ENCODE peak calls at places on chromosomes 6 and 20, in seven cellular contexts. W, B, G, H, J, A and I are unnamed samples.

GRCh38 chr20:23294166-23294565 is 56.4 kb upstream of the NXT1 start:
- DNase-seq in B (no peak), G (no peak), W (no peak), A (no peak), H (no peak), J (no peak), I (no peak)

GRCh38 chr20:31860431-31861345 is 9.6 kb downstream of the DUSP15 start:
- DNase-seq in H (peak; percentile 35), W (no peak), B (no peak), J (no peak), G (no peak), A (no peak), I (no peak)

GRCh38 chr6:140124498-140124897 is 750.0 kb upstream of the CITED2 start:
- DNase-seq in A (no peak), W (no peak), H (no peak), G (no peak), J (no peak), B (peak; percentile 9), I (no peak)

GRCh38 chr6:97621111-97621510 is 338.1 kb upstream of the MMS22L start:
- DNase-seq in A (no peak), B (no peak), H (no peak), G (no peak), W (no peak), J (no peak), I (no peak)

GRCh38 chr6:45728674-45729073 is 287.0 kb downstream of the CLIC5 start:
- DNase-seq in H (no peak), B (no peak), J (no peak), W (no peak), A (no peak), G (no peak), I (no peak)

GRCh38 chr20:41411458-41411857 is 44.8 kb upstream of the EMILIN3 start:
- DNase-seq in J (no peak), B (no peak), H (no peak), G (no peak), W (no peak), A (no peak), I (no peak)

GRCh38 chr6:122564230-122564629 is 46.0 kb upstream of the PKIB start:
- DNase-seq in A (no peak), H (no peak), G (no peak), J (no peak), B (no peak), W (no peak), I (no peak)

GRCh38 chr6:593139-593906 is 63.6 kb downstream of the HUS1B start:
- DNase-seq in G (peak; percentile 13), J (peak; percentile 52), H (peak; percentile 61), A (no peak), W (peak; percentile 44), B (peak; percentile 56), I (no peak)

GRCh38 chr6:118903134-118903533 is 9.2 kb downstream of the ASF1A start:
- DNase-seq in J (peak; percentile 8), A (no peak), H (no peak), G (no peak), W (no peak), B (no peak), I (no peak)

GRCh38 chr20:51454250-51454865 is 88.2 kb downstream of the NFATC2 start:
- DNase-seq in G (no peak), J (no peak), H (no peak), B (no peak), A (no peak), W (no peak), I (no peak)

GRCh38 chr6:138655828-138656227 is 117.7 kb upstream of the CCDC28A start:
- DNase-seq in H (no peak), A (no peak), W (no peak), B (no peak), J (no peak), G (no peak), I (no peak)

GRCh38 chr6:108914235-108915022 is 66.2 kb downstream of the ARMC2 start:
- DNase-seq in A (no peak), H (peak; percentile 73), W (peak; percentile 32), B (peak; percentile 52), J (peak; percentile 37), G (no peak), I (peak; percentile 15)

GRCh38 chr6:38415231-38416005 is 224.3 kb downstream of the BTBD9 start:
- DNase-seq in A (no peak), H (no peak), B (no peak), W (no peak), G (no peak), J (no peak), I (no peak)

GRCh38 chr6:22036267-22036666 is 260.6 kb downstream of the PRL start:
- DNase-seq in W (peak; percentile 74), J (peak; percentile 9), B (peak; percentile 49), G (peak; percentile 64), H (no peak), A (peak; percentile 34), I (peak; percentile 9)

GRCh38 chr20:36082516-36082915 is 72.0 kb upstream of the EPB41L1 start:
- DNase-seq in G (no peak), B (no peak), J (no peak), A (no peak), H (no peak), W (no peak), I (no peak)

GRCh38 chr6:21594427-21595264 is 1.1 kb downstream of the SOX4 start:
- DNase-seq in H (no peak), J (peak; percentile 59), B (peak; percentile 29), A (no peak), W (no peak), G (no peak), I (no peak)

GRCh38 chr6:15626878-15627683 is 35.7 kb downstream of the DTNBP1 start:
- DNase-seq in H (peak; percentile 25), A (no peak), J (peak; percentile 32), W (no peak), G (no peak), B (no peak), I (no peak)

GRCh38 chr6:77740380-77740779 is 87.5 kb downstream of the MEI4 start:
- DNase-seq in J (peak; percentile 11), G (no peak), W (peak; percentile 19), H (peak; percentile 16), B (peak; percentile 18), A (no peak), I (no peak)

GRCh38 chr20:61331542-61331941 is 79.5 kb downstream of the CDH4 start:
- DNase-seq in B (no peak), J (peak; percentile 32), W (no peak), A (no peak), G (no peak), H (no peak), I (no peak)

GRCh38 chr6:107704377-107705013 is 119.6 kb downstream of the SCML4 start:
- DNase-seq in W (peak; percentile 18), A (no peak), H (peak; percentile 63), J (peak; percentile 69), G (no peak), B (peak; percentile 29), I (peak; percentile 27)

GRCh38 chr6:22925920-22926587 is 356.7 kb downstream of the HDGFL1 start:
- DNase-seq in G (no peak), A (no peak), J (no peak), W (no peak), H (no peak), B (no peak), I (no peak)

GRCh38 chr6:169714178-169714577 is 10.1 kb downstream of the PHF10 start:
- DNase-seq in G (no peak), B (no peak), H (no peak), W (no peak), A (no peak), J (no peak), I (no peak)

DNA sequence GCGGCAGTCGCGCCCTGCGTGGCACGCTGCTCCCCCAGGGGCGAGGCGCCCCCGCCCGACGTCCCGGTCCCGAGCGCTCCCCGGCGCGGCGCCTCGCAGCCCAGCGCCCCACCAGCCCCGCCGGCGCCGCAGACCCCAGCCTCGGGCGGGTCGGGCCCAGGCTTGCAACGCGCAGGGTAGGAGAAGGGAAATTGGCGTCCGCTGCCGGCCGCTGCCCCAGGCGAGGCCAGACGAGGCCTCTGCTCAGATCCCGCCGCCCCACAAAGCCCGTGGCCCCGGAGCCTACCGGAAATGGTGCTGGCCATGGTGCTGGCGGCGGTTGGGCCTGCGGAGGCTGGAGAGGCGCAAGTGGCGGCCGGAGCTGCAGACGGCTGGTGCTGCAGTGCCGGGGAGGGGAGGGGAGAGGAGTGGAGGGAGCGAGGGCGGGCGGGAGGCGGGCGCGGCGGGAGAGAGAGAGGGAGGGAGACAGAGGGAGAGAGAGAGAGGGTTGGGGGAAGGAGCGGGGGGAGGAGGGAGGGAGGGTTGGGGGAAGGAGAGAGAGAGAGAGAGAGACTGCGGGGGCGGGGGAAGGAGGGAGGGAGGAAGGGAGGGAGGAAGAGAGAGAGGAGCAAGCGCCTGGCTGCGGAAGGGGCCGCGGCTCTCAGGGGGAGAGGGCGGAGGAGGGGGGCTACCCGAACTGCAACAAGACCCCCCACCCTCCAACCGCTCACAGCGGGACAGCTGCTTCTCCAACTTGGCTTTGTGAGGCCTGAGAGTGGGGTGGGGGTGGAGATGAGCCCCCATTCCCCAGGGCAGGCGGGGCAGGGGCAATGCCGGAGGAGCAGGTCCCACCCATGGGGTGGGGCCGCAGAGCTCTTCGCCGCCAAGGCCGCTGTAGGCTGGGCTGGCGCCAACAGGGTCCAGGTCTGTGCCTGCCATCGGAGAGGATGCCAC is at the start of gene STMN3:
- DNase-seq in B (peak; percentile 82), H (peak; percentile 79), G (no peak), A (no peak), J (peak; percentile 89), W (peak; percentile 74), I (peak; percentile 94)
- TF ChIP-seq YY1 in B (peak; percentile 72), H (no peak), G (peak; percentile 31), A (no peak), J (no peak), W (no peak), I (no peak)

GRCh38 chr6:2560140-2560818 is 190.4 kb downstream of the MYLK4 start:
- DNase-seq in H (no peak), W (no peak), A (no peak), B (no peak), J (no peak), G (no peak), I (no peak)

GRCh38 chr6:2558861-2559811 is 191.6 kb downstream of the MYLK4 start:
- DNase-seq in G (no peak), B (no peak), H (no peak), J (no peak), W (no peak), A (no peak), I (no peak)

GRCh38 chr6:2556761-2557160 is 194.0 kb downstream of the MYLK4 start:
- DNase-seq in A (no peak), B (no peak), J (no peak), H (no peak), G (no peak), W (no peak), I (no peak)

GRCh38 chr6:2557181-2557720 is 193.5 kb downstream of the MYLK4 start:
- DNase-seq in B (no peak), W (no peak), J (no peak), H (no peak), A (no peak), G (no peak), I (no peak)

GRCh38 chr6:2558098-2558770 is 192.5 kb downstream of the MYLK4 start:
- DNase-seq in H (no peak), W (no peak), A (no peak), G (no peak), B (no peak), J (no peak), I (no peak)
- TF ChIP-seq YY1 in H (no peak), W (no peak), A (no peak), G (no peak), B (no peak), J (no peak), I (no peak)

GRCh38 chr20:20414640-20415274 is 46.9 kb downstream of the INSM1 start:
- DNase-seq in B (no peak), A (no peak), J (no peak), H (no peak), G (no peak), W (no peak), I (no peak)
- TF ChIP-seq YY1 in B (no peak), A (no peak), J (no peak), H (no peak), G (no peak), W (no peak), I (no peak)

GRCh38 chr6:110875548-110876169 is 1.1 kb downstream of the AMD1 start:
- DNase-seq in J (peak; percentile 66), H (peak; percentile 70), G (no peak), W (no peak), B (no peak), A (no peak), I (no peak)
- TF ChIP-seq YY1 in J (peak; percentile 17), H (no peak), G (no peak), W (no peak), B (no peak), A (no peak), I (no peak)